ENCODE peak calls at places on chromosomes 7 and 10, in five cellular contexts. One of them, this sample, is unnamed.

GRCh38 chr7:152052772-152053171 is 27.3 kb downstream of the GALNT11 start:
- DNase-seq in adrenal gland: no peak
- DNase-seq in sigmoid colon: no peak
- DNase-seq in suprapubic skin: no peak
- DNase-seq in endothelial cell of umbilical vein: no peak
- DNase-seq in this sample: no peak

GRCh38 chr10:3538850-3539531 is 246.0 kb downstream of the KLF6 start:
- DNase-seq in sigmoid colon: peak
- DNase-seq in suprapubic skin: no peak
- DNase-seq in endothelial cell of umbilical vein: peak
- DNase-seq in adrenal gland: peak
- DNase-seq in this sample: peak

GRCh38 chr7:63073736-63074135 is 924.9 kb upstream of the ZNF722 start:
- DNase-seq in adrenal gland: no peak
- DNase-seq in suprapubic skin: no peak
- DNase-seq in sigmoid colon: no peak
- DNase-seq in endothelial cell of umbilical vein: no peak
- DNase-seq in this sample: no peak

GRCh38 chr10:125192620-125193019 is 32.3 kb upstream of the CTBP2 start:
- DNase-seq in adrenal gland: peak
- DNase-seq in sigmoid colon: no peak
- DNase-seq in endothelial cell of umbilical vein: no peak
- DNase-seq in suprapubic skin: no peak
- DNase-seq in this sample: no peak

GRCh38 chr10:79068562-79069324 is at the start of gene ZMIZ1:
- DNase-seq in suprapubic skin: peak
- DNase-seq in sigmoid colon: peak
- DNase-seq in endothelial cell of umbilical vein: peak
- DNase-seq in adrenal gland: peak
- DNase-seq in this sample: peak

GRCh38 chr10:317926-318325 is 182.7 kb downstream of the ZMYND11 start:
- DNase-seq in adrenal gland: peak
- DNase-seq in endothelial cell of umbilical vein: no peak
- DNase-seq in suprapubic skin: no peak
- DNase-seq in sigmoid colon: no peak
- DNase-seq in this sample: no peak

GRCh38 chr10:43983856-43984271 is 335.2 kb upstream of the ZNF32 start:
- DNase-seq in adrenal gland: no peak
- DNase-seq in sigmoid colon: no peak
- DNase-seq in suprapubic skin: no peak
- DNase-seq in endothelial cell of umbilical vein: no peak
- DNase-seq in this sample: no peak

GRCh38 chr10:102917314-102917961 is 656 bp upstream of the CNNM2 start:
- DNase-seq in suprapubic skin: peak
- DNase-seq in sigmoid colon: peak
- DNase-seq in endothelial cell of umbilical vein: peak
- DNase-seq in adrenal gland: peak
- DNase-seq in this sample: peak

GRCh38 chr10:118584181-118584954 is 11.1 kb downstream of the PRLHR start:
- DNase-seq in endothelial cell of umbilical vein: peak
- DNase-seq in sigmoid colon: no peak
- DNase-seq in suprapubic skin: no peak
- DNase-seq in adrenal gland: peak
- DNase-seq in this sample: no peak

GRCh38 chr7:92835851-92836488 is 403 bp downstream of the CDK6 start:
- DNase-seq in suprapubic skin: peak
- DNase-seq in endothelial cell of umbilical vein: no peak
- DNase-seq in adrenal gland: peak
- DNase-seq in sigmoid colon: peak
- DNase-seq in this sample: no peak

GRCh38 chr7:2198206-2198605 is 34.5 kb downstream of the MAD1L1 start:
- DNase-seq in endothelial cell of umbilical vein: no peak
- DNase-seq in suprapubic skin: no peak
- DNase-seq in sigmoid colon: peak
- DNase-seq in adrenal gland: no peak
- DNase-seq in this sample: peak

GRCh38 chr7:12066561-12066960 is 144.5 kb upstream of the TMEM106B start:
- DNase-seq in sigmoid colon: no peak
- DNase-seq in endothelial cell of umbilical vein: no peak
- DNase-seq in adrenal gland: no peak
- DNase-seq in suprapubic skin: no peak
- DNase-seq in this sample: no peak

GRCh38 chr7:128937647-128938523 is at the start of gene IRF5:
- DNase-seq in suprapubic skin: peak
- DNase-seq in adrenal gland: peak
- DNase-seq in sigmoid colon: peak
- DNase-seq in endothelial cell of umbilical vein: no peak
- DNase-seq in this sample: peak

GRCh38 chr10:117461766-117462423 is 80.7 kb upstream of the EMX2 start:
- DNase-seq in endothelial cell of umbilical vein: peak
- DNase-seq in sigmoid colon: peak
- DNase-seq in adrenal gland: peak
- DNase-seq in suprapubic skin: peak
- DNase-seq in this sample: peak

GRCh38 chr10:116444527-116445142 is 17.0 kb downstream of the PNLIPRP3 start:
- DNase-seq in endothelial cell of umbilical vein: peak
- DNase-seq in suprapubic skin: no peak
- DNase-seq in adrenal gland: no peak
- DNase-seq in sigmoid colon: no peak
- DNase-seq in this sample: no peak

GRCh38 chr7:95684037-95684436 is 87.7 kb upstream of the PDK4 start:
- DNase-seq in suprapubic skin: no peak
- DNase-seq in adrenal gland: peak
- DNase-seq in sigmoid colon: no peak
- DNase-seq in endothelial cell of umbilical vein: peak
- DNase-seq in this sample: no peak

GRCh38 chr7:100583132-100584045 is 2.5 kb downstream of the LRCH4 start:
- DNase-seq in suprapubic skin: no peak
- DNase-seq in adrenal gland: peak
- DNase-seq in sigmoid colon: peak
- DNase-seq in endothelial cell of umbilical vein: peak
- DNase-seq in this sample: peak

GRCh38 chr10:20948723-20949327 is 51.7 kb upstream of the NEBL start:
- DNase-seq in adrenal gland: no peak
- DNase-seq in endothelial cell of umbilical vein: no peak
- DNase-seq in suprapubic skin: no peak
- DNase-seq in sigmoid colon: no peak
- DNase-seq in this sample: no peak

GRCh38 chr10:33330543-33331019 is 3.9 kb downstream of the NRP1 start:
- DNase-seq in suprapubic skin: peak
- DNase-seq in endothelial cell of umbilical vein: peak
- DNase-seq in sigmoid colon: peak
- DNase-seq in adrenal gland: peak
- DNase-seq in this sample: peak

GRCh38 chr10:6473430-6473829 is 106.6 kb downstream of the PRKCQ start:
- DNase-seq in endothelial cell of umbilical vein: no peak
- DNase-seq in adrenal gland: no peak
- DNase-seq in suprapubic skin: no peak
- DNase-seq in sigmoid colon: no peak
- DNase-seq in this sample: no peak

GRCh38 chr7:74173866-74174605 is at the start of gene EIF4H:
- DNase-seq in suprapubic skin: peak
- DNase-seq in endothelial cell of umbilical vein: peak
- DNase-seq in sigmoid colon: peak
- DNase-seq in adrenal gland: peak
- DNase-seq in this sample: peak

GRCh38 chr10:14477408-14477710 is 146.6 kb upstream of the FRMD4A start:
- DNase-seq in suprapubic skin: no peak
- DNase-seq in endothelial cell of umbilical vein: no peak
- DNase-seq in adrenal gland: no peak
- DNase-seq in sigmoid colon: no peak
- DNase-seq in this sample: no peak

GRCh38 chr10:24814568-24815313 is 91.1 kb upstream of the ARHGAP21 start:
- DNase-seq in endothelial cell of umbilical vein: peak
- DNase-seq in sigmoid colon: no peak
- DNase-seq in adrenal gland: peak
- DNase-seq in suprapubic skin: no peak
- DNase-seq in this sample: no peak

GRCh38 chr10:131514454-131514853 is 202.9 kb upstream of the TCERG1L start:
- DNase-seq in endothelial cell of umbilical vein: no peak
- DNase-seq in adrenal gland: no peak
- DNase-seq in sigmoid colon: no peak
- DNase-seq in suprapubic skin: no peak
- DNase-seq in this sample: no peak
- TF ChIP-seq POLR2A in endothelial cell of umbilical vein: no peak
- TF ChIP-seq POLR2A in adrenal gland: no peak
- TF ChIP-seq POLR2A in sigmoid colon: no peak
- TF ChIP-seq POLR2A in suprapubic skin: no peak
- TF ChIP-seq POLR2A in this sample: no peak

GRCh38 chr10:103942866-103943265 is 24.1 kb upstream of the SLK start:
- DNase-seq in suprapubic skin: no peak
- DNase-seq in adrenal gland: no peak
- DNase-seq in endothelial cell of umbilical vein: no peak
- DNase-seq in sigmoid colon: no peak
- DNase-seq in this sample: no peak

GRCh38 chr10:103939498-103939897 is 21.5 kb upstream of the STN1 start:
- DNase-seq in sigmoid colon: no peak
- DNase-seq in endothelial cell of umbilical vein: no peak
- DNase-seq in adrenal gland: no peak
- DNase-seq in suprapubic skin: no peak
- DNase-seq in this sample: no peak

GRCh38 chr10:103936022-103936421 is 18.0 kb upstream of the STN1 start:
- DNase-seq in sigmoid colon: no peak
- DNase-seq in adrenal gland: no peak
- DNase-seq in suprapubic skin: no peak
- DNase-seq in endothelial cell of umbilical vein: no peak
- DNase-seq in this sample: no peak

GRCh38 chr10:103947799-103948198 is 19.1 kb upstream of the SLK start:
- DNase-seq in suprapubic skin: no peak
- DNase-seq in endothelial cell of umbilical vein: no peak
- DNase-seq in sigmoid colon: no peak
- DNase-seq in adrenal gland: no peak
- DNase-seq in this sample: no peak

DNA sequence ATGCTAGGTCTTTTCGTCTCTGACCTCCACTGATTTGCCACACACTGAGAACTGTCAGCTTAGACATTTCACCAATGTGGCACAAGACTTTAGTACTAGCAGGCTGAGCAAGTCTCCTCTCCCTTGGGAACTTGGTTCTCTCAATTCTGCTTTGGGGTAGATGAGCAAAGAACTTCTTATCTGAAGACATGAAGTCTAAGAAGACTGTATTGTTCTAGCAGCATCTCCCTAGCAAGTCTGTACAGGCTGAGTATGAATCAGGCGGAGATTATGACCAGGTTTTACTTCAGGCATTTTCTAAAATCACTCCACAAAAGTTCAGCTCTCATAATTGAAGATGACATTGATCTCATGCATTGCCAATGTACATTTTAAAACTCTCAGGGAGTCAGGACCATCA is 23.8 kb upstream of the STN1 start:
- DNase-seq in suprapubic skin: no peak
- DNase-seq in adrenal gland: no peak
- DNase-seq in endothelial cell of umbilical vein: no peak
- DNase-seq in sigmoid colon: no peak
- DNase-seq in this sample: no peak
- H3K27ac ChIP-seq in suprapubic skin: peak
- H3K27ac ChIP-seq in adrenal gland: no peak
- H3K27ac ChIP-seq in endothelial cell of umbilical vein: no peak
- H3K27ac ChIP-seq in sigmoid colon: no peak
- H3K27ac ChIP-seq in this sample: no peak

GRCh38 chr7:131107343-131108211 is 220.1 kb upstream of the MKLN1 start:
- DNase-seq in endothelial cell of umbilical vein: peak
- DNase-seq in suprapubic skin: peak
- DNase-seq in adrenal gland: peak
- DNase-seq in sigmoid colon: peak
- DNase-seq in this sample: peak
- TF ChIP-seq POLR2A in endothelial cell of umbilical vein: no peak
- TF ChIP-seq POLR2A in suprapubic skin: peak
- TF ChIP-seq POLR2A in adrenal gland: peak
- TF ChIP-seq POLR2A in sigmoid colon: peak
- TF ChIP-seq POLR2A in this sample: no peak

GRCh38 chr10:122498521-122498920 is 37.2 kb downstream of the HTRA1 start:
- DNase-seq in sigmoid colon: peak
- DNase-seq in adrenal gland: no peak
- DNase-seq in endothelial cell of umbilical vein: no peak
- DNase-seq in suprapubic skin: no peak
- DNase-seq in this sample: no peak
- H3K27ac ChIP-seq in sigmoid colon: peak
- H3K27ac ChIP-seq in adrenal gland: peak
- H3K27ac ChIP-seq in endothelial cell of umbilical vein: no peak
- H3K27ac ChIP-seq in suprapubic skin: peak
- H3K27ac ChIP-seq in this sample: no peak

DNA sequence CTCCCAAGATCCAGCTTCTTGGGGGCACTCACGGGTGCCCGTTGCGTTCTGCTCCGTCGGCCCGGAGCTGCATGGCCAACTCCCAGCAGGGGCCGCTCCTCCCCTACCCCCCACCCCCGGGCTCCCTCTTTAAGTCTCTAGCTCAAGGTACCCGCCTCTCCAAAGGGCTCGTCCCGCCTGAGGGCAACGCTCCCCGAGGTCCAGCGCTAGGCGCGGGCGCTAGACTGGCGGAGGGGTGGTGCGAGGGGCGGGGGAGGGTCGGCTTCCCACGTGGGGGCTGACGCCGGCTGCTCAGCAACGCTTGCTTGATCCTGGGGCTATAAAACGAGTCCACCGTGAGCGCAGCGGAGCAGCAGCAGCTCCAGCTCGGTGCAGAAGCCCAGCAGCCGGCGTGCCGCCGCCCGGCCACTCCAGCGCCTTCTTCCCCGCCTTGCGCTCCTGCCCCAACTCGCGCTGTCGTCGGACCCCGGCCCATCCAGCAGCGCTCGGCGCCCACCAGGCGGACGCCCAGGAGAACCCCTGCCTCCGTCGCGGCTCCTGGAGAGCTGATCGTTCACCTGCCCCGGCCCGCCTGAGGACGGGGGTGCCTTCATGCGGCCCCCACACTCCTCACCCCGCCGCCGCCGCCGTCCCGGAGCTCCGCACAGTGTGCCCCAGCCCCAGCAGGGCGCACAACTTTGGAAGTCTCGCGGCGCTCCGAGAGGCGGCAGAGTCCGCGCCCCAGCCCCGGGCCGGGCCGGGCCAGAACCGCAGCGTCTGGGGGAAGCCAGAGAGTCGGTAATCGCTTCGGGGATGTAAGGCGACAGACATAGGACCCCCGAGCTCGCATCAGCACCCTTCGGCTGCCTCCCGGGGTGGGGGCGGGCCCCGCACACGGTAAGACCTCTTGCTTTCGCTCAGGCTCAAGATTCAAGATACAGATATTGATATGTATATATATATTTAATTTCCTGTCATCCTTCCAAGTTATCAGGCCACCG is at the start of gene ADRA2A:
- DNase-seq in suprapubic skin: no peak
- DNase-seq in adrenal gland: no peak
- DNase-seq in sigmoid colon: no peak
- DNase-seq in endothelial cell of umbilical vein: peak
- DNase-seq in this sample: peak
- TF ChIP-seq POLR2A in suprapubic skin: no peak
- TF ChIP-seq POLR2A in adrenal gland: no peak
- TF ChIP-seq POLR2A in sigmoid colon: no peak
- TF ChIP-seq POLR2A in endothelial cell of umbilical vein: no peak
- TF ChIP-seq POLR2A in this sample: no peak

DNA sequence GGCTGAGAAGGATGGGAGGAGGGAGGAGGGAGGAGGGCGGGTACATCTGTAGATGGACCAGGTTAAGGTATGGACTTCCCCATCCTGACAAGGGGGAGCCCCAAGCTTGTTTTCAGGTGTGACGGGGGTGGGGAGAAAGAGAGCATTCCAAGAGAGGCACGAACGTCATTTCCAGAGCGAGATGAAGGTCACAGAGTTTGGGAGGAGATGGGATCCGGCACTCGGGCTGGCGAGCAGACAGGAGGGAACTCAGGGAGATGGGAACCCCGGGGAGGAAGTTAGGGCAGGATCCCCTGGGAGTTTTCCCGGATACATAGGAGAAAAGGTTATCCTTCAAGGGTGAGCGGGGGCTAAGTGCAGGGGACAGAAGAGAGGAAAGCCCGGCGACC is 118.8 kb downstream of the CUX1 start:
- DNase-seq in sigmoid colon: no peak
- DNase-seq in suprapubic skin: no peak
- DNase-seq in endothelial cell of umbilical vein: no peak
- DNase-seq in adrenal gland: no peak
- DNase-seq in this sample: no peak
- H3K27ac ChIP-seq in sigmoid colon: peak
- H3K27ac ChIP-seq in suprapubic skin: no peak
- H3K27ac ChIP-seq in endothelial cell of umbilical vein: no peak
- H3K27ac ChIP-seq in adrenal gland: peak
- H3K27ac ChIP-seq in this sample: no peak